ENCODE peak calls at places on chromosome 6, in nine cellular contexts. O is GM23248, S is OCI-LY7, U is PC-3, G is HCT116, Q is hepatocyte, T is GM23338, W is neural progenitor cell, B is SK-N-SH. K is an unnamed sample.

GRCh38 chr6:157599191-157599590 is 218.2 kb downstream of the ZDHHC14 start:
- DNase-seq in O (no peak), S (peak), G (no peak), B (no peak), U (no peak), T (no peak), Q (no peak), W (no peak), K (no peak)

GRCh38 chr6:159151266-159151855 is 17.8 kb upstream of the FNDC1 start:
- DNase-seq in Q (peak), U (peak), B (peak), S (peak), W (peak), O (peak), T (peak), G (peak), K (peak)

GRCh38 chr6:33613794-33614166 is 7.3 kb upstream of the ITPR3 start:
- DNase-seq in W (no peak), B (no peak), Q (no peak), S (no peak), O (peak), T (no peak), G (no peak), U (peak), K (no peak)

GRCh38 chr6:167789358-167789757 is 37.4 kb upstream of the AFDN start:
- DNase-seq in B (no peak), T (no peak), Q (no peak), W (peak), G (no peak), S (no peak), U (no peak), O (no peak), K (no peak)

GRCh38 chr6:106033806-106034205 is 52.3 kb upstream of the PRDM1 start:
- DNase-seq in G (no peak), U (no peak), S (no peak), T (no peak), Q (no peak), O (no peak), B (no peak), W (no peak), K (no peak)

GRCh38 chr6:26273673-26274595 is 91.1 kb upstream of the BTN3A2 start:
- DNase-seq in W (no peak), B (no peak), G (no peak), Q (no peak), U (no peak), T (no peak), O (peak), S (peak), K (peak)

GRCh38 chr6:25971187-25971811 is 8.7 kb downstream of the TRIM38 start:
- DNase-seq in S (no peak), T (no peak), W (no peak), B (no peak), Q (peak), U (peak), O (peak), G (peak), K (no peak)

GRCh38 chr6:36697481-36697903 is at the start of gene RAB44:
- DNase-seq in W (no peak), B (no peak), O (no peak), Q (no peak), S (no peak), G (no peak), T (no peak), U (no peak), K (no peak)

GRCh38 chr6:33502486-33502885 is 48.1 kb downstream of the ZBTB9 start:
- DNase-seq in G (no peak), T (no peak), S (no peak), W (no peak), U (no peak), B (no peak), O (no peak), Q (no peak), K (no peak)

GRCh38 chr6:46581459-46582177 is 71.0 kb downstream of the CYP39A1 start:
- DNase-seq in U (no peak), S (no peak), G (no peak), W (no peak), O (peak), Q (no peak), T (no peak), B (no peak), K (no peak)

GRCh38 chr6:126540161-126540560 is 200.2 kb downstream of the CENPW start:
- DNase-seq in S (no peak), O (peak), T (no peak), G (no peak), B (no peak), Q (no peak), W (no peak), U (no peak), K (no peak)

GRCh38 chr6:118586741-118587485 is 38.8 kb downstream of the PLN start:
- DNase-seq in G (no peak), S (no peak), O (no peak), W (no peak), U (no peak), Q (no peak), B (no peak), T (no peak), K (no peak)

GRCh38 chr6:31758281-31758680 is 4.2 kb upstream of the SAPCD1 start:
- DNase-seq in S (no peak), T (no peak), B (no peak), G (no peak), W (no peak), U (no peak), O (no peak), Q (no peak), K (no peak)

GRCh38 chr6:168605964-168606363 is 165.0 kb downstream of the SMOC2 start:
- DNase-seq in W (no peak), Q (peak), G (no peak), B (no peak), U (no peak), O (no peak), T (no peak), S (no peak), K (peak)

GRCh38 chr6:152697634-152698033 is at the start of gene MYCT1:
- DNase-seq in T (no peak), S (no peak), U (no peak), Q (no peak), G (no peak), W (no peak), O (no peak), B (no peak), K (no peak)

GRCh38 chr6:4603856-4604369 is 172.3 kb upstream of the CDYL start:
- DNase-seq in B (no peak), Q (no peak), T (no peak), O (peak), U (no peak), S (no peak), G (no peak), W (no peak), K (no peak)

GRCh38 chr6:134114489-134114888 is 62.1 kb upstream of the SLC2A12 start:
- DNase-seq in T (no peak), O (no peak), W (no peak), B (no peak), Q (no peak), S (no peak), U (no peak), G (no peak), K (no peak)

GRCh38 chr6:47536816-47537401 is 59.3 kb downstream of the CD2AP start:
- DNase-seq in U (peak), S (no peak), Q (no peak), B (no peak), O (no peak), T (no peak), W (no peak), G (no peak), K (no peak)

GRCh38 chr6:166439366-166440091 is 56.8 kb upstream of the MPC1 start:
- DNase-seq in U (no peak), Q (no peak), O (no peak), T (no peak), S (no peak), G (no peak), B (peak), W (no peak), K (no peak)

GRCh38 chr6:95197590-95197989 is 379.7 kb upstream of the MANEA start:
- DNase-seq in S (no peak), G (no peak), T (no peak), O (no peak), B (no peak), U (no peak), W (no peak), Q (no peak), K (no peak)

GRCh38 chr6:142377112-142377848 is 75.5 kb downstream of the ADGRG6 start:
- DNase-seq in O (no peak), T (peak), G (peak), U (peak), S (no peak), B (no peak), W (peak), Q (peak), K (no peak)

GRCh38 chr6:101509556-101509955 is 116.0 kb downstream of the GRIK2 start:
- DNase-seq in B (no peak), G (no peak), Q (no peak), U (no peak), O (peak), T (no peak), W (no peak), S (no peak), K (no peak)

GRCh38 chr6:143271024-143271423 is 179.5 kb downstream of the ADAT2 start:
- DNase-seq in S (no peak), T (no peak), O (peak), B (peak), Q (peak), U (peak), W (no peak), G (no peak), K (no peak)

GRCh38 chr6:83417880-83418663 is 12.8 kb downstream of the ME1 start:
- DNase-seq in T (peak), B (peak), S (peak), U (peak), W (peak), G (peak), Q (peak), O (peak), K (peak)

GRCh38 chr6:111781055-111781708 is 92.1 kb downstream of the FYN start:
- DNase-seq in G (no peak), B (no peak), O (peak), S (no peak), W (no peak), U (no peak), Q (peak), T (no peak), K (no peak)

GRCh38 chr6:111583221-111583620 is 22.5 kb downstream of the TRAF3IP2 start:
- DNase-seq in T (no peak), W (no peak), O (no peak), S (no peak), U (no peak), G (no peak), Q (no peak), B (no peak), K (no peak)

GRCh38 chr6:11224966-11225463 is 7.5 kb downstream of the NEDD9 start:
- DNase-seq in S (no peak), G (no peak), O (no peak), Q (no peak), T (no peak), U (no peak), W (no peak), B (no peak), K (no peak)

GRCh38 chr6:104537185-104537584 is 322.5 kb downstream of the HACE1 start:
- DNase-seq in G (no peak), T (no peak), W (no peak), Q (no peak), B (no peak), O (peak), S (no peak), U (peak), K (no peak)

GRCh38 chr6:168213121-168213524 is 106.5 kb downstream of the DACT2 start:
- DNase-seq in G (no peak), B (no peak), O (no peak), T (no peak), S (no peak), Q (no peak), U (no peak), W (no peak), K (no peak)

GRCh38 chr6:142763205-142763604 is 181.8 kb downstream of the HIVEP2 start:
- DNase-seq in U (peak), G (no peak), B (no peak), W (no peak), O (peak), S (no peak), Q (no peak), T (no peak), K (no peak)

GRCh38 chr6:52016918-52017748 is 70.3 kb downstream of the PKHD1 start:
- DNase-seq in G (no peak), Q (no peak), S (no peak), W (peak), T (peak), O (no peak), B (peak), U (no peak), K (peak)

GRCh38 chr6:19142236-19142635 is 694.9 kb upstream of the ID4 start:
- DNase-seq in O (no peak), G (no peak), Q (no peak), T (no peak), W (no peak), U (no peak), B (no peak), S (no peak), K (no peak)

GRCh38 chr6:131061041-131061770 is 1.8 kb downstream of the EPB41L2 start:
- DNase-seq in U (peak), Q (peak), B (no peak), O (peak), W (peak), S (peak), G (no peak), T (no peak), K (no peak)

GRCh38 chr6:40395066-40395697 is 192.0 kb downstream of the LRFN2 start:
- DNase-seq in G (no peak), W (no peak), O (peak), B (no peak), Q (no peak), U (peak), S (no peak), T (no peak), K (no peak)

GRCh38 chr6:12516070-12516469 is 200.5 kb upstream of the PHACTR1 start:
- DNase-seq in W (no peak), O (peak), B (no peak), G (no peak), T (no peak), S (no peak), Q (peak), U (no peak), K (peak)

GRCh38 chr6:3722211-3722621 is 29.3 kb downstream of the PXDC1 start:
- DNase-seq in Q (no peak), U (no peak), S (no peak), G (no peak), B (no peak), W (peak), T (peak), O (peak), K (no peak)

DNA sequence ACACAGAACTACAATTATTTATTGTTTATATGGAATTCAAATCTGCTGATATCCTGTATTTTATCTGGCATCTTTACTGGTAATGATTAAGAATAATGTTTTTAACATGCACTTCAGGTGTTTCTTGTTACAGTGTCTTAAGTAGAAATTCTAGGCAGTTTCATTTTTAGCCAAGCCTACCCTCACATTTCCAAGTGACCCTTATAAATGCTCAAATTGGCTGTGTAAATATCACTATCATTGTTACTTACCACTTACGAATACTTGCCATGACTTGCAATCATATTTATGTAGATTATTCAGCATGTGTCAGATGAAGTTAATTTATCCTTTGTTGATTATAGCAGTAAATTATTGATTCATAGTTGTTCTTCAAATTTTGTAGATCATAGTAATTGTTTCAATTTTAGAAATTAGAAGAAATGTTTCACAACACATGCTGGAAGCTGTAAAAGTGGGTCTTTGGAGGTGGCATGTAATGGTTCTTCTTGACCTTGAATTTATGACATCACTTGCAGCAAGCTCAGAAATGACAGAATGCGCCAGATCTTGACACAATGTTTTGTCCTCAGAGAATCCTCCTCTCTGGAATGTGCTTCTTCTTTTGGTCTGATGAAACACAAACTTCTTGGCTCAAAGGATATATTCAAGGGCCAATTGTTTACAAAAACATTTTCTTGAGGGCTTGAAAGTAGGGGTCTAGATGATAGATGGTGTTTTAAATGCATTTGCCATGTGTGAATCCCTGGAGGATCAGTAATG is 471.8 kb downstream of the COL12A1 start:
- DNase-seq in Q (no peak), O (peak), G (no peak), B (no peak), U (no peak), T (no peak), W (no peak), S (no peak), K (no peak)
- H3K4me3 ChIP-seq in Q (no peak), O (no peak), G (no peak), B (no peak), U (no peak), T (no peak), W (no peak), S (no peak), K (no peak)

GRCh38 chr6:156231353-156231752 is 545.8 kb upstream of the ARID1B start:
- DNase-seq in T (no peak), W (no peak), Q (no peak), S (no peak), U (no peak), O (no peak), G (no peak), B (no peak), K (no peak)
- H2AFZ ChIP-seq in T (no peak), W (no peak), Q (no peak), S (no peak), U (no peak), O (no peak), G (no peak), B (no peak), K (no peak)

DNA sequence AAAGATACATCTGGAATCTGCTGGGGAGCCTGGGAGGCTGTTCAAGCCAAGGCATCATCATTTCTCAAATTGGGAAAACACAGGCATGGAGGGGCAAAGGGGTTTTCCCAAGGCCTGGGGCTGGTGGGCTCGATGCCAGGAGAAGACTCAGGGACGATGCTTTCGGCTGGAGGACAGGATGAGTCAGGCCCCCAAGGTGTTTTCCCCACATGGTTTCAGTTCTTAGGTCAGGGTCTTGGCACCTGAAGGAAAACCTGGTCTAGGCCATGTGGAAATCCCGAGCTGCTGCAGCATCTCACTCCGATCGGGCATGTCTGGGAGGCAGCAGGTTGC is 348.1 kb downstream of the CDC5L start:
- DNase-seq in T (no peak), O (peak), G (no peak), S (no peak), U (peak), Q (no peak), W (no peak), B (no peak), K (no peak)
- TF ChIP-seq EZH2phosphoT487 in T (no peak), O (no peak), G (no peak), S (no peak), U (no peak), Q (no peak), W (no peak), B (no peak), K (no peak)

GRCh38 chr6:116949964-116950363 is 72.9 kb downstream of the RFX6 start:
- DNase-seq in U (no peak), T (peak), G (no peak), B (no peak), S (no peak), W (no peak), O (no peak), Q (no peak), K (no peak)

GRCh38 chr6:116955773-116956172 is 78.7 kb downstream of the RFX6 start:
- DNase-seq in G (no peak), T (no peak), O (no peak), W (no peak), U (no peak), S (no peak), Q (no peak), B (no peak), K (no peak)

GRCh38 chr6:116954335-116954734 is 77.3 kb downstream of the RFX6 start:
- DNase-seq in T (no peak), S (no peak), Q (no peak), B (no peak), W (no peak), O (no peak), U (no peak), G (no peak), K (no peak)

DNA sequence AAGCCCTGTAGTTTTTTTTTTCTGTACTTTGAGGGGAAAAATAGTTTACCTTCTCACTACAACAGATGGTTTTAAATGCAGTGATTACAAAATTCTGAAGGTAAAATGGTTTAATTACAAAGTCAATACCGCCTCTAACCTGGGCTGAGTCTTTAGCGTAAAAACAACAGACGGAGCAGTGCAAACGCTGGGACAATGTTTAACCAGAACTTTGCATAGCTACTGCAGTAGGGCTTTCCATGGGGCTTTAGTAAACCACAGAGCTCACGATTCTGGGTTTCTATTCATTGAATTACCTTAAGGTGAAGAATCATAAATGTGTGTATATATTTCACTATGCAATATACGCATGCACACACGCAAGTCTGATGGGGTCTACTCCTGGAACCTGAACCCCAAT is 77.9 kb downstream of the RFX6 start:
- DNase-seq in U (no peak), O (no peak), W (no peak), G (no peak), B (no peak), Q (peak), T (no peak), S (no peak), K (no peak)
- H3K4me3 ChIP-seq in U (no peak), O (no peak), W (no peak), G (no peak), B (no peak), Q (no peak), T (no peak), S (no peak), K (no peak)

GRCh38 chr6:43644940-43645612 is at the start of gene RSPH9:
- DNase-seq in Q (peak), O (peak), T (peak), W (peak), G (no peak), U (no peak), B (peak), S (no peak), K (peak)
- H2AFZ ChIP-seq in Q (peak), O (peak), T (peak), W (peak), G (no peak), U (no peak), B (no peak), S (no peak), K (peak)

GRCh38 chr6:129795261-129795660 is 65.9 kb downstream of the TMEM244 start:
- DNase-seq in S (no peak), O (peak), U (no peak), G (no peak), T (no peak), B (no peak), W (no peak), Q (no peak), K (no peak)
- TF ChIP-seq EZH2phosphoT487 in S (no peak), O (no peak), U (no peak), G (no peak), T (no peak), B (no peak), W (no peak), Q (no peak), K (no peak)

DNA sequence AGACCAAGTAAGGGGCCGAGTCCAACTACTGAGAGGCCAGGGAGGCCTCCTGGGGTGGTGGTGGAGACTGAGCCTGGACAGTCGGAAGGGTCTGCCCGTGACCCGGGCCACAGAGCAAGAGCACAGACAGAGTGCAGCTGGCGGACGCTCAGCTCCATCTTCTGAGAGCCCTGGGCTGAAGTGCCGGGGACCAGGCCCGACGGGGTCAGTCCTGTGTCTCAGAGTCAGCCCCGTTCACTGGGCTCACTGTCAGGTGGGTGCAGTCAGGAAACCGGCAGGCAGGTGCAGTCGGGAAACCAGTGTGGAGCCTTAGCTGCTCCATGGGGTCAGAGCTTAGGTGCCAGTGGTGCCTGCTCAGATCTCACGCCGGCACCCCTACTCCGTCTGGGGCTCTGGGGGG is 76.5 kb downstream of the WDR27 start:
- DNase-seq in B (no peak), Q (no peak), G (no peak), T (no peak), W (no peak), U (no peak), S (no peak), O (no peak), K (no peak)
- H3K4me3 ChIP-seq in B (no peak), Q (no peak), G (no peak), T (no peak), W (no peak), U (no peak), S (no peak), O (no peak), K (no peak)

K was measured in MM.1S.